ENCODE peak calls at places on chromosomes 2 and 18, in five cellular contexts. K is ovary, F is thoracic aorta, B is kidney, M is left ventricle myocardium inferior. A is an unnamed sample.

GRCh38 chr2:216838146-216838545 is 21.7 kb downstream of the TNP1 start:
- DNase-seq in M (peak; percentile 40), B (peak; percentile 69), F (no peak), K (no peak), A (no peak)

GRCh38 chr2:232369126-232369955 is 9.2 kb upstream of the ALPP start:
- DNase-seq in K (no peak), B (no peak), M (no peak), F (no peak), A (no peak)

GRCh38 chr2:24850944-24851343 is 57.7 kb downstream of the CENPO start:
- DNase-seq in M (peak; percentile 18), B (peak; percentile 47), K (peak; percentile 79), F (no peak), A (no peak)

GRCh38 chr2:226790006-226790405 is 9.6 kb downstream of the IRS1 start:
- DNase-seq in F (no peak), K (no peak), B (no peak), M (no peak), A (no peak)

GRCh38 chr2:149527998-149528775 is 59.4 kb downstream of the MMADHC start:
- DNase-seq in F (no peak), M (no peak), B (no peak), K (no peak), A (no peak)

GRCh38 chr2:135874966-135875365 is 1.3 kb downstream of the MCM6 start:
- DNase-seq in B (no peak), F (no peak), K (no peak), M (no peak), A (no peak)

GRCh38 chr2:73022024-73022568 is 49.4 kb downstream of the SFXN5 start:
- DNase-seq in F (no peak), K (no peak), B (no peak), M (no peak), A (no peak)

GRCh38 chr2:219294356-219295351 is 14.5 kb downstream of the PTPRN start:
- DNase-seq in F (no peak), K (peak; percentile 88), M (peak; percentile 86), B (peak; percentile 94), A (peak; percentile 82)

GRCh38 chr2:70886541-70886987 is 49.1 kb upstream of the ATP6V1B1 start:
- DNase-seq in B (peak; percentile 14), F (no peak), K (no peak), M (no peak), A (no peak)

GRCh38 chr18:57581301-57581934 is 5.1 kb downstream of the FECH start:
- DNase-seq in B (peak; percentile 14), K (no peak), F (no peak), M (no peak), A (no peak)

GRCh38 chr2:86027196-86027912 is 78.3 kb downstream of the POLR1A start:
- DNase-seq in K (no peak), F (no peak), B (no peak), M (no peak), A (no peak)

GRCh38 chr18:22846088-22846683 is 86.9 kb upstream of the RBBP8 start:
- DNase-seq in K (no peak), M (no peak), F (no peak), B (no peak), A (no peak)

GRCh38 chr18:3494245-3494526 is 44.2 kb downstream of the TGIF1 start:
- DNase-seq in B (no peak), M (no peak), F (no peak), K (no peak), A (no peak)

GRCh38 chr18:3493501-3494244 is 43.7 kb downstream of the TGIF1 start:
- DNase-seq in F (no peak), M (no peak), B (no peak), K (no peak), A (no peak)

GRCh38 chr18:3492166-3492565 is 42.2 kb downstream of the TGIF1 start:
- DNase-seq in K (no peak), M (no peak), F (no peak), B (no peak), A (no peak)

GRCh38 chr18:3494569-3494968 is 44.6 kb downstream of the TGIF1 start:
- DNase-seq in B (no peak), K (no peak), M (no peak), F (no peak), A (no peak)

GRCh38 chr18:3492721-3493120 is 42.7 kb downstream of the TGIF1 start:
- DNase-seq in F (no peak), B (no peak), M (no peak), K (no peak), A (no peak)
- H3K4me1 ChIP-seq in F (no peaks in the 10 kb centered on the region), B (peaks cover 2% of the 10 kb centered on the region), M (no peaks in the 10 kb centered on the region), K (no peaks in the 10 kb centered on the region), A (no peaks in the 10 kb centered on the region)

GRCh38 chr2:79171348-79171958 is 11.9 kb upstream of the REG3A start:
- DNase-seq in M (no peak), F (no peak), B (no peak), K (no peak), A (no peak)
- H3K36me3 ChIP-seq in M (no peaks in the 10 kb centered on the region), F (no peaks in the 10 kb centered on the region), B (no peaks in the 10 kb centered on the region), K (no peaks in the 10 kb centered on the region), A (no peaks in the 10 kb centered on the region)

DNA sequence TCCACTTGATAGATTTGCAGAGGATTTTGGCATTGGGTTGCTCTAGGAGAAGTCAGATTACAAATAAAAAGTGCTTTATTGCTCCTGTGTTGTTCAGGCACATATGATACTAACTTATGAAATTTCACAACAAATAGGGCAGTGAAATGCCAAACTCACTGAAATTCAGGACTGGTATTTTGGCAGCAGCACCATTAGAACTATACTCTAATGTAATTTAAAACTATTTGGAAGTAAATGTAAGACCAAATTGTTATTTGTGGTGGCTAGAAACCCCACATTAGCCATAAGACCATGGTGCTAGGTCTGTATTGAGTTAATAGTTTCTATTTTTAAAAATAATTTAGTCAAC is 57.2 kb downstream of the SPTBN1 start:
- DNase-seq in B (no peak), F (no peak), M (no peak), K (no peak), A (no peak)
- H3K4me1 ChIP-seq in B (peaks cover 4% of the 10 kb centered on the region), F (peaks cover 9% of the 10 kb centered on the region), M (peaks cover 100% of the 10 kb centered on the region), K (peaks cover 19% of the 10 kb centered on the region), A (no peaks in the 10 kb centered on the region)

GRCh38 chr2:37215255-37215654 is 16.1 kb downstream of the CEBPZ start:
- DNase-seq in F (no peak), K (no peak), M (no peak), B (no peak), A (no peak)

GRCh38 chr2:37224063-37224462 is 7.3 kb downstream of the CEBPZ start:
- DNase-seq in M (no peak), K (no peak), B (no peak), F (no peak), A (no peak)

GRCh38 chr2:37223131-37223530 is 8.3 kb downstream of the CEBPZ start:
- DNase-seq in F (no peak), B (no peak), M (no peak), K (no peak), A (no peak)

GRCh38 chr2:37219046-37219445 is 12.3 kb downstream of the CEBPZ start:
- DNase-seq in B (no peak), M (no peak), F (no peak), K (no peak), A (no peak)
- H3K36me3 ChIP-seq in B (peaks cover 44% of the 10 kb centered on the region), M (peaks cover 94% of the 10 kb centered on the region), F (peaks cover 32% of the 10 kb centered on the region), K (no peaks in the 10 kb centered on the region), A (peaks cover 52% of the 10 kb centered on the region)

DNA sequence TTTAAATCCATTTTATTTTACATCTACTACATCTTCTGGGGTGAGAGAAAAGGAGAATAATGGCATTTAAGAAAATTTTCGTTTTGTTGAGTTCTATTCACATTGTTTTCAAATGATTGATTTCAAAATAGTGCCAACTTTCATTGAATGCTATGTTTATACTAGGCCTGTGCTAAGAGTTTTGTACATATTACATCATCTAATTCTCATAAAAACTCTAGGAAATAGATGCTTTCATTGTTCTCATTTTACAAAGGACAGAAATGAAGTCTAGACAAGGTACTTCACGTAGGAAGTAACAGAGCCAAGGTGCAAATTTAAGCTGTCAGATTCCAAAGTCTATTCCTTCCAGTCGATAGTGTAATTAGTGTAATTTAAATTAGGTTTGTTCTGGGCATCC is 402.8 kb upstream of the UBE2E3 start:
- DNase-seq in K (no peak), F (no peak), B (no peak), M (no peak), A (no peak)
- H3K4me1 ChIP-seq in K (no peaks in the 10 kb centered on the region), F (no peaks in the 10 kb centered on the region), B (no peaks in the 10 kb centered on the region), M (no peaks in the 10 kb centered on the region), A (no peaks in the 10 kb centered on the region)

GRCh38 chr2:120611961-120612360 is 123.7 kb upstream of the GLI2 start:
- DNase-seq in M (peak; percentile 7), K (no peak), B (peak; percentile 48), F (no peak), A (no peak)

GRCh38 chr2:120613742-120614481 is 121.8 kb upstream of the GLI2 start:
- DNase-seq in F (no peak), M (peak; percentile 13), B (peak; percentile 51), K (no peak), A (no peak)

GRCh38 chr2:120612471-120612870 is 123.2 kb upstream of the GLI2 start:
- DNase-seq in M (peak; percentile 2), F (no peak), K (no peak), B (peak; percentile 36), A (no peak)

GRCh38 chr2:120611016-120611415 is 124.7 kb upstream of the GLI2 start:
- DNase-seq in M (no peak), F (no peak), B (peak; percentile 27), K (no peak), A (no peak)

DNA sequence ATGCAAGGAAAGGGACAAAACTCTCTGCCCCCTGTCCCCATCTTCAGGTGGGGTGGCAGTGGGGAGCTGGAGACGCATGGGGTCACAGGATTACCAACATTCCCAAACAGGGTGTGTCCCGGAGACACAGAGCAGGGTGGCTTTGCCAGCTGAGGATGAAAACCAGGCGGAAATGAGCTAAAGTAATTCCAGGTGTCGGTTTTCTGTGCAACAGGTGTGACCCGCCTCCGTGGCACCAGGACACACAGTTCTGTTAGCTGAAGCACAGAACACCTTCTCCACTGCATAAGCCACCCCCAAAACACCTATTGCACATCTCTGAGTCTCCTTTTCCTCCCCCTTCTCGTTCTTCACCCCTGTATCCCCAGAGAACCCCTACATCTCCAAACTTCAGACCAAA is 122.7 kb upstream of the GLI2 start:
- DNase-seq in B (peak; percentile 25), M (no peak), K (no peak), F (no peak), A (no peak)
- H3K36me3 ChIP-seq in B (no peaks in the 10 kb centered on the region), M (no peaks in the 10 kb centered on the region), K (no peaks in the 10 kb centered on the region), F (no peaks in the 10 kb centered on the region), A (no peaks in the 10 kb centered on the region)

DNA sequence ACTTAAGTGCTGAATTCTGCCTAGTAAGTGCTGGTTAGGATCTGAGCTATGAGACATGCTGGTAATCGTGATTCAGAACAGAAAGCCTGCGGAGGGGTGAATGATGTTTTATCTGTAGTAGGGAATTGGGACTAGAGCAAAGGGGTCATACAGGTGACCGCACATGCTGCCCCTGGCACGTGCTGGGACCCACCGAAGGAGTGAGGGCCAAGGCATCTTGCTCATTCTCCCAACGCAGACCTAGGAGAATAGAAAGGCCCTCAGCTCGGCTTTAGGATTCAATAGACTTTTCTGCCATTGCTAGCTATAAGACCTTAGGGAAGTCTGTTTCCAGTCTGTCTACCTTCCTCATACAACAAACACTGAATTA is 8.8 kb upstream of the SMAD7 start:
- DNase-seq in B (no peak), K (no peak), F (no peak), M (no peak), A (no peak)
- H3K4me1 ChIP-seq in B (peaks cover 14% of the 10 kb centered on the region), K (peaks cover 15% of the 10 kb centered on the region), F (peaks cover 21% of the 10 kb centered on the region), M (peaks cover 35% of the 10 kb centered on the region), A (peaks cover 18% of the 10 kb centered on the region)